ENCODE peak calls at places on chromosomes 2 and 18, in five cellular contexts. R is right cardiac atrium; G is heart right ventricle; F is CD8-positive, alpha-beta memory T cell; T is PC-3. X is an unnamed sample. For H3K4me1, the result is how much of the 10 kb centered on the place peaks cover.

GRCh38 chr2:61762292-61762691 is 91.6 kb downstream of the FAM161A start:
- DNase-seq in R (no peak), G (no peak), F (no peak), T (peak), X (no peak)

GRCh38 chr18:43710135-43710534 is 432.8 kb upstream of the SYT4 start:
- DNase-seq in R (no peak), G (no peak), F (no peak), T (no peak), X (no peak)

GRCh38 chr2:37189452-37190153 is 1.1 kb upstream of the SULT6B1 start:
- DNase-seq in R (no peak), G (no peak), F (no peak), T (peak), X (no peak)

GRCh38 chr2:10538224-10538894 is 90.2 kb upstream of the ODC1 start:
- DNase-seq in R (no peak), G (no peak), F (no peak), T (peak), X (no peak)

GRCh38 chr18:63207825-63208224 is 111.7 kb downstream of the BCL2 start:
- DNase-seq in R (no peak), G (no peak), F (no peak), T (no peak), X (no peak)

GRCh38 chr2:61707984-61708852 is 145.6 kb downstream of the FAM161A start:
- DNase-seq in R (no peak), G (no peak), F (no peak), T (peak), X (no peak)

GRCh38 chr2:231708773-231709635 is 679 bp downstream of the PTMA start:
- DNase-seq in R (peak), G (peak), F (peak), T (peak), X (peak)

GRCh38 chr2:68448671-68449394 is 18.3 kb downstream of the FBXO48 start:
- DNase-seq in R (no peak), G (no peak), F (no peak), T (no peak), X (no peak)

GRCh38 chr2:165793779-165794519 is at the start of gene GALNT3:
- DNase-seq in R (peak), G (peak), F (peak), T (peak), X (peak)

GRCh38 chr2:197952540-197953202 is 148.3 kb downstream of the PLCL1 start:
- DNase-seq in R (no peak), G (no peak), F (no peak), T (no peak), X (no peak)

GRCh38 chr2:192146069-192147006 is 48.4 kb downstream of the TMEFF2 start:
- DNase-seq in R (no peak), G (no peak), F (no peak), T (peak), X (no peak)

GRCh38 chr2:68811364-68811763 is 59.8 kb downstream of the BMP10 start:
- DNase-seq in R (peak), G (peak), F (no peak), T (peak), X (no peak)

GRCh38 chr2:3659447-3660432 is 1.7 kb downstream of the ALLC start:
- DNase-seq in R (peak), G (peak), F (no peak), T (no peak), X (peak)

GRCh38 chr2:197254776-197255521 is 55.6 kb downstream of the ANKRD44 start:
- DNase-seq in R (no peak), G (no peak), F (no peak), T (no peak), X (no peak)

GRCh38 chr2:160140001-160140400 is 60.1 kb downstream of the ITGB6 start:
- DNase-seq in R (no peak), G (no peak), F (no peak), T (no peak), X (no peak)

GRCh38 chr2:205175831-205176230 is 506.5 kb upstream of the NRP2 start:
- DNase-seq in R (peak), G (no peak), F (no peak), T (no peak), X (no peak)

GRCh38 chr18:69795785-69796184 is 151.9 kb downstream of the CD226 start:
- DNase-seq in R (no peak), G (no peak), F (no peak), T (peak), X (no peak)

GRCh38 chr2:15941970-15942710 is 1.8 kb downstream of the MYCN start:
- DNase-seq in R (peak), G (peak), F (no peak), T (no peak), X (no peak)

GRCh38 chr18:66872277-66872676 is 268.4 kb upstream of the CDH19 start:
- DNase-seq in R (no peak), G (no peak), F (no peak), T (peak), X (no peak)

GRCh38 chr2:6394266-6394665 is 471.4 kb downstream of the CMPK2 start:
- DNase-seq in R (no peak), G (no peak), F (no peak), T (no peak), X (no peak)

GRCh38 chr2:172328103-172328835 is 99.1 kb upstream of the ITGA6 start:
- DNase-seq in R (no peak), G (no peak), F (no peak), T (no peak), X (no peak)

GRCh38 chr2:223692227-223692947 is 90.2 kb upstream of the SCG2 start:
- DNase-seq in R (peak), G (peak), F (no peak), T (peak), X (no peak)

GRCh38 chr18:68925268-68925667 is 127.4 kb downstream of the CCDC102B start:
- DNase-seq in R (no peak), G (no peak), F (no peak), T (peak), X (no peak)

GRCh38 chr2:68936462-68936861 is 16.2 kb downstream of the GKN2 start:
- DNase-seq in R (no peak), G (no peak), F (no peak), T (peak), X (no peak)

GRCh38 chr2:111054791-111055627 is 65.7 kb upstream of the BCL2L11 start:
- DNase-seq in R (no peak), G (no peak), F (no peak), T (no peak), X (no peak)

GRCh38 chr2:173161040-173161439 is 85.4 kb downstream of the MAP3K20 start:
- DNase-seq in R (no peak), G (no peak), F (no peak), T (no peak), X (no peak)

GRCh38 chr2:26292646-26293045 is 47.9 kb downstream of the HADHB start:
- DNase-seq in R (no peak), G (no peak), F (no peak), T (peak), X (no peak)

GRCh38 chr2:191758420-191759199 is 80.7 kb downstream of the NABP1 start:
- DNase-seq in R (no peak), G (peak), F (peak), T (peak), X (peak)

GRCh38 chr2:9631484-9631819 is 655 bp upstream of the YWHAQ start:
- DNase-seq in R (no peak), G (no peak), F (no peak), T (no peak), X (no peak)

GRCh38 chr2:120754067-120754960 is 18.6 kb downstream of the GLI2 start:
- DNase-seq in R (no peak), G (no peak), F (no peak), T (peak), X (peak)

GRCh38 chr2:182372661-182373060 is 54.2 kb downstream of the PDE1A start:
- DNase-seq in R (peak), G (peak), F (no peak), T (peak), X (no peak)

GRCh38 chr2:227191367-227191766 is 26.9 kb downstream of the COL4A3 start:
- DNase-seq in R (no peak), G (no peak), F (no peak), T (peak), X (no peak)

GRCh38 chr2:152594792-152595191 is 122.5 kb downstream of the PRPF40A start:
- DNase-seq in R (peak), G (peak), F (no peak), T (no peak), X (no peak)

GRCh38 chr2:30240162-30240696 is 8.9 kb downstream of the LBH start:
- DNase-seq in R (no peak), G (no peak), F (no peak), T (no peak), X (no peak)

GRCh38 chr2:197577446-197577845 is 61.6 kb downstream of the MOB4 start:
- DNase-seq in R (peak), G (no peak), F (no peak), T (no peak), X (no peak)

GRCh38 chr2:200137691-200138090 is 168.8 kb upstream of the SPATS2L start:
- DNase-seq in R (no peak), G (no peak), F (no peak), T (no peak), X (no peak)

GRCh38 chr2:207241198-207241597 is 75.5 kb upstream of the KLF7 start:
- DNase-seq in R (no peak), G (no peak), F (no peak), T (peak), X (no peak)

GRCh38 chr18:52254367-52254766 is 85.6 kb upstream of the DCC start:
- DNase-seq in R (no peak), G (no peak), F (no peak), T (peak), X (no peak)

GRCh38 chr18:42190643-42191042 is 235.6 kb downstream of the PIK3C3 start:
- DNase-seq in R (no peak), G (no peak), F (no peak), T (no peak), X (no peak)

DNA sequence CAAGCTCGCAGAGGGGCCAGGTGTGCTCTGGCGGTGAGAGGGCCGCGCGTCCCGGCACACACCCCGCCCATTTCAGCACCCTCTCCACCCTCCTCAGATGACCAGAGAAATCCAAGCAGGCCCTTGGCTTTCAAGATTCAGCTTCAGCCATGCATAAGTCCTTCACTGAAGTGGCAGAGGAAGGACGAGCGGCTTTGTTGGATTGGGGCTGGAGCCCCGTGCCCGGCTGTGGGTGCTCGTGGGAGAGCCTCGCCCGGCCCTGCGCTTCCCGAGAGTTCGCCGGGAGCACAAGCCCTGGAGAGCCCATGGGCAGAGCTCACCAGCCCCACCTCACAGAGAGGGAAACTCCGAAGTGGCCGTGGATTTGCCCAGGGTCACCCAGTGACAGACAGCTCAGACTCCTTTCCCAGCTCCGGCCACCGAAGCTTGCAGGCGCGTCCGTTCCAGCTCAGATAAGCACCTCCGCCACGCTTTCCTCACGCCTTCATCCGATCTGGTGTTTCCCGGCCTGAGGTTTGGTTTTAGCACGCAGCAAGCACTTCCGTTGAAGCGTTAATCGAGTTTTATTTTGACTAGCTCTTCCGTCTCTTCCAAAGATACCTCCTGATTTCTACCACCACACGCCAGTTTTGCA is 45.6 kb upstream of the MTCL1 start:
- DNase-seq in R (no peak), G (no peak), F (no peak), T (no peak), X (no peak)
- H3K4me1 ChIP-seq in R (under half), G (under half), F (under half), T (under half), X (under half)

GRCh38 chr2:221304916-221305315 is 267.2 kb downstream of the EPHA4 start:
- DNase-seq in R (no peak), G (no peak), F (no peak), T (no peak), X (no peak)
- H3K27ac ChIP-seq in R (no peak), G (no peak), F (no peak), T (no peak), X (no peak)

DNA sequence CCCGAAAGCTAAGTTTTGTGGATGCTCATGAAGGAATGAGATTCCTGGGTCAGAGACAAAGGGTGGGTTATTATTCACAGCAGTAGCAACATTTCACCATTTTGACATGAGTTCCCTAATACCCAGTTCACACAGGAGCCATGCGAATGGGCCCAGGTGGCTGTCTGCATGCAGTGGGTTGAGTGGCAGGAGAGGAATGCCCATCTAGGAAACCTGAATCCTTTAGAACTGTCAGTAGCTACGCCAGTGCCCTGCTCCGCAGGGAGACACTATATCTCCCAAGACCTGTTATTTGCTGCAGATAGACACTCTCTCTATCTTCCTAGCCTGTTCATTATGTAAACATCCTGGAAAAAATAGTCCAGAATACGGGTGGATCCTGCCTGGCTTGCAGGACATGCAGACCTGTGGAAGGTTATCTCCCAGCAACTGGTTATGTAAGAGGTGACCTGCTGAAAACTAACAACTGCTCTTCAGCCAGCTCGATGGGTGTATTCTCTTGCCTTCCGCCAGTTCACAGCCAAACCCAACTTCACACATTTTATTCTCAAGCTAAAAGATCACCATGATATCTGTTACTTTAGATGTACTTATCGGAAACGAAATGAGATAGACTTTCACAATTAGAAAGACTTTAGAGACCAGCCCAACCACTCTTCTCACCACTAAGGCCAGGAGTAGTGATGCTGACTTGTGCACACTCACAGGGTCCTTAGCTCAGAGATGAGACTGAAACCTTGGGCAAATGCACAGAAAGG is 59.1 kb downstream of the MBP start:
- DNase-seq in R (no peak), G (no peak), F (no peak), T (no peak), X (no peak)
- H3K4me1 ChIP-seq in R (under half), G (under half), F (half or more), T (under half), X (half or more)

GRCh38 chr2:150480971-150481830 is 6.3 kb downstream of the RND3 start:
- DNase-seq in R (no peak), G (no peak), F (no peak), T (peak), X (no peak)
- H3K27ac ChIP-seq in R (peak), G (peak), F (no peak), T (peak), X (no peak)

GRCh38 chr18:22344908-22345670 is 72.6 kb downstream of the CTAGE1 start:
- DNase-seq in R (no peak), G (no peak), F (no peak), T (no peak), X (no peak)

GRCh38 chr18:22346968-22347611 is 70.6 kb downstream of the CTAGE1 start:
- DNase-seq in R (peak), G (peak), F (no peak), T (no peak), X (peak)

GRCh38 chr18:22346342-22346967 is 71.3 kb downstream of the CTAGE1 start:
- DNase-seq in R (peak), G (peak), F (peak), T (peak), X (no peak)

GRCh38 chr18:22343613-22344012 is 74.1 kb downstream of the CTAGE1 start:
- DNase-seq in R (no peak), G (no peak), F (no peak), T (no peak), X (no peak)

GRCh38 chr18:22345733-22346132 is 72.0 kb downstream of the CTAGE1 start:
- DNase-seq in R (peak), G (no peak), F (no peak), T (no peak), X (no peak)
- H3K4me1 ChIP-seq in R (under half), G (under half), F (half or more), T (half or more), X (under half)

DNA sequence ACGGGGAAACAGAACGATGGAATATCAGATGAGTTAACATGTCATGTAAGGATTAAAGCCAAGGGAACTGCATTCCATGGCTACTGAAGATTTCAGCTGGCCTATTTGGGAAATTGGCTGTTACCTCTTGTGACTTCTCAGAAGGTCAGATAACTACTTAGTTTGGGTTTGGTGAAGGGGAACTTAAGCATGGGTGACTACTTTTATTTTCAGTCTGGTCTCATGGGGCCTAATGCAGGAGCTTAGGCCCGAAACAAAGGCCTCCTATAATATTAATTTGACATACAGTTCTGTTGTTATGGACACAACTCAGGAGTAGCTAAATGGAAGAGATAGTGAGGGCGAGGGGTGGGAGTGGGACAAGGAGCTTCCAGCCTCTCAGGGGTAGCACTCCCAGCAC is 44.0 kb upstream of the TXNDC2 start:
- DNase-seq in R (no peak), G (no peak), F (no peak), T (no peak), X (no peak)
- H3K27ac ChIP-seq in R (peak), G (peak), F (no peak), T (no peak), X (no peak)

GRCh38 chr2:239263231-239263936 is 137.4 kb downstream of the HDAC4 start:
- DNase-seq in R (no peak), G (no peak), F (no peak), T (no peak), X (peak)

GRCh38 chr2:239264838-239265651 is 135.8 kb downstream of the HDAC4 start:
- DNase-seq in R (no peak), G (no peak), F (peak), T (peak), X (peak)

GRCh38 chr2:239265681-239266435 is 135.0 kb downstream of the HDAC4 start:
- DNase-seq in R (no peak), G (no peak), F (no peak), T (no peak), X (no peak)

GRCh38 chr2:239262484-239263230 is 138.2 kb downstream of the HDAC4 start:
- DNase-seq in R (no peak), G (no peak), F (no peak), T (no peak), X (no peak)

DNA sequence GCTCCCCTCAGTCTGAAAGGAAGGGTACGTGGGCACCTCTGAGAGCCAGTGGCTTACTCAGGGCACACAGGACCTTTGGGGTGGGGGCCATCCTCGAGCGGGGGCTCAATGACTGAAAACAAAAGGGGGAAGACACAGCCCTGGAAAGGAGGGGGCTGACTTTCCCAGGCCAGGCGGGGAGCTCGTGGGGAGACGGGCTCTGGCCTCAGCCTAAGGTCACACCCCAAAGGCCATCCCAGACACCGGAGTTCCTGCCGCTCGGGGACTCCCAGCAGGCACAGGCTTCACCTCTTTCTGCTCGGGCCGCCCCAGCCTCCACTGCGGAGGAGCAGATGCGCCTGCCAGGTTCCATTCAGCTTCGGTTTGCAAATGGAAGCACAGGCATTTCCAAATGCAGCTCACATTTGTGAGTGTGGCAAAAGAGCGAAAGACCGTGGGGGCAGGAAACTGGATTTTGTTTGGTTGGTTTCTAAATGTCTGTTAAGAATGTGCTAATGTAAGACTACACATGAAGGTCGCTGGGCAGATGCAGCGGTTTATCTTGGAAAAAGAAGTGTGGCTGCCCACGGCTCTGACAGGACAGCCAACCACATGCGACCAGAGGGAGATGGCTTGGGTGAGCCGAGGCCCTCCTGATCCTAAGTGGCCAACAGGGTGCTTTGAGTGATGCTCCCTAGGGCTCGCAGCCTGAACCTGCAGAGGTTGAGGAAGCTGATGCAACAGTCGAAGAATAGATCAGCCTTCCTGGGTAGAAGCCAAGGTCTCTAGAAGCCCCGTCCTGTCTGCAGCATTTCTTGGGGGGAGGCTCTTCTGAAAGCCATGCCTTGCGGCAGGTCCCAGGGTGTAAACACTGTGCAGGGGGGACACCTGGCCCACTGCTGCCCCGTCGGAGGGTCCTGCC is 136.6 kb downstream of the HDAC4 start:
- DNase-seq in R (no peak), G (no peak), F (no peak), T (no peak), X (peak)
- H3K4me1 ChIP-seq in R (under half), G (half or more), F (half or more), T (under half), X (half or more)

GRCh38 chr2:19214682-19215391 is 143.6 kb downstream of the OSR1 start:
- DNase-seq in R (no peak), G (no peak), F (no peak), T (no peak), X (no peak)
- H3K27ac ChIP-seq in R (no peak), G (no peak), F (no peak), T (no peak), X (no peak)

GRCh38 chr18:55405655-55406373 is 182.2 kb downstream of the TCF4 start:
- DNase-seq in R (peak), G (peak), F (no peak), T (peak), X (peak)
- H3K4me1 ChIP-seq in R (under half), G (under half), F (under half), T (under half), X (under half)